ENCODE peak calls at places on chromosomes 7 and 10, in six cellular contexts. U is naive thymus-derived CD4-positive, alpha-beta T cell; F is effector CD8-positive, alpha-beta T cell; J is mesenteric fat pad; A is NT2/D1; N is stimulated activated CD4-positive, alpha-beta T cell treated with anti-CD3 and anti-CD28 coated beads, Interleukin-1b, Interleukin-23, amount 100 ng/mL, for 4 hours. L is an unnamed sample.

GRCh38 chr7:142511801-142512200 is 237.5 kb upstream of the PRSS1 start:
- DNase-seq in F (no peak), A (no peak), J (no peak), N (no peak), U (no peak), L (no peak)

GRCh38 chr10:78348416-78349164 is 314.9 kb downstream of the RPS24 start:
- DNase-seq in N (no peak), U (no peak), F (no peak), A (no peak), J (peak), L (no peak)

GRCh38 chr7:101804642-101805401 is 12.6 kb upstream of the CUX1 start:
- DNase-seq in A (no peak), J (peak), F (no peak), U (no peak), N (no peak), L (no peak)

GRCh38 chr10:89889610-89890009 is 188.2 kb downstream of the KIF20B start:
- DNase-seq in F (no peak), N (no peak), U (no peak), A (no peak), J (no peak), L (no peak)

GRCh38 chr10:10786334-10787090 is 231.2 kb upstream of the CELF2 start:
- DNase-seq in U (no peak), A (no peak), F (no peak), J (no peak), N (no peak), L (peak)

GRCh38 chr10:24132741-24133140 is 76.2 kb upstream of the KIAA1217 start:
- DNase-seq in U (no peak), N (no peak), J (no peak), F (no peak), A (no peak), L (peak)

GRCh38 chr7:36040679-36041078 is 112.4 kb upstream of the EEPD1 start:
- DNase-seq in N (no peak), A (no peak), U (no peak), J (no peak), F (no peak), L (peak)

GRCh38 chr10:129531195-129531968 is 64.3 kb downstream of the MGMT start:
- DNase-seq in F (no peak), U (no peak), N (no peak), J (no peak), A (no peak), L (peak)

L was measured in AG08395.